ENCODE peak calls at places on chromosomes 13 and 19, in eight cellular contexts. C, F, D, G, V, T, I and Y are unnamed samples.

GRCh38 chr19:918481-919156 is 1.5 kb downstream of the KISS1R start:
- DNase-seq in F (no peak), C (peak), D (no peak), V (no peak), T (no peak), G (no peak), I (no peak), Y (no peak)

GRCh38 chr19:46413262-46414031 is at the start of gene CCDC8:
- DNase-seq in D (peak), C (peak), G (no peak), I (peak), T (no peak), F (peak), V (no peak), Y (no peak)

GRCh38 chr19:35773020-35773809 is 2.1 kb upstream of the ARHGAP33 start:
- DNase-seq in D (no peak), C (no peak), G (no peak), T (peak), V (no peak), I (no peak), F (no peak), Y (no peak)

GRCh38 chr13:110640591-110641029 is 25.3 kb downstream of the NAXD start:
- DNase-seq in C (peak), F (peak), I (no peak), G (no peak), T (no peak), V (no peak), D (no peak), Y (no peak)

GRCh38 chr19:28358604-28359003 is 854.3 kb downstream of the UQCRFS1 start:
- DNase-seq in F (no peak), V (no peak), C (no peak), T (no peak), G (no peak), I (no peak), D (no peak), Y (no peak)

GRCh38 chr19:52492201-52492960 is 35.1 kb upstream of the ZNF808 start:
- DNase-seq in F (peak), G (no peak), V (no peak), D (peak), C (peak), I (peak), T (no peak), Y (no peak)

GRCh38 chr13:88948501-88948900 is 1277.3 kb downstream of the SLITRK5 start:
- DNase-seq in I (no peak), C (no peak), G (no peak), V (no peak), F (no peak), D (no peak), T (no peak), Y (no peak)

GRCh38 chr19:17107546-17108452 is 32.2 kb downstream of the MYO9B start:
- DNase-seq in C (peak), D (peak), T (peak), G (peak), F (no peak), I (no peak), V (no peak), Y (no peak)

GRCh38 chr19:14349426-14349825 is 31.8 kb upstream of the ADGRE5 start:
- DNase-seq in G (no peak), V (no peak), T (no peak), F (no peak), C (no peak), I (no peak), D (no peak), Y (no peak)

GRCh38 chr19:47158879-47159509 is 28.4 kb downstream of the SAE1 start:
- DNase-seq in F (no peak), D (peak), T (no peak), V (peak), C (no peak), G (no peak), I (no peak), Y (no peak)

GRCh38 chr19:45451181-45451849 is 16.5 kb upstream of the FOSB start:
- DNase-seq in I (no peak), F (no peak), V (no peak), D (peak), C (no peak), G (no peak), T (no peak), Y (no peak)

GRCh38 chr13:98454389-98454881 is 122.5 kb downstream of the STK24 start:
- DNase-seq in F (no peak), G (no peak), T (no peak), C (no peak), V (no peak), D (peak), I (no peak), Y (no peak)

GRCh38 chr13:98280176-98280510 is 103.1 kb upstream of the RNF113B start:
- DNase-seq in T (no peak), D (no peak), C (peak), G (no peak), F (no peak), I (no peak), V (no peak), Y (no peak)

GRCh38 chr13:85693889-85694511 is 105.2 kb downstream of the SLITRK6 start:
- DNase-seq in T (peak), G (peak), V (no peak), C (no peak), I (no peak), F (no peak), D (peak), Y (no peak)

GRCh38 chr19:30350995-30351394 is 21.2 kb upstream of the ZNF536 start:
- DNase-seq in D (no peak), G (no peak), T (no peak), V (no peak), F (no peak), I (no peak), C (no peak), Y (no peak)